ENCODE peak calls at places on chromosomes 5 and 9, in seven cellular contexts. K is small intestine; H is HFF-Myc; Y is astrocyte of the spinal cord; N is CD4-positive, alpha-beta memory T cell; D is fibroblast of lung; M is OCI-LY7. T is an unnamed sample.

GRCh38 chr5:143241892-143242291 is 161.6 kb downstream of the NR3C1 start:
- DNase-seq in K (peak), H (no peak), Y (no peak), N (no peak), D (peak), M (no peak), T (no peak)

GRCh38 chr9:128122809-128123175 is 4.7 kb downstream of the PTGES2 start:
- DNase-seq in K (no peak), H (no peak), Y (no peak), N (no peak), D (no peak), M (no peak), T (no peak)

GRCh38 chr5:98518754-98519153 is 254.7 kb upstream of the RGMB start:
- DNase-seq in K (peak), H (no peak), Y (no peak), N (no peak), D (no peak), M (no peak), T (no peak)

GRCh38 chr5:109714592-109714991 is 24.9 kb downstream of the MAN2A1 start:
- DNase-seq in K (no peak), H (no peak), Y (no peak), N (no peak), D (no peak), M (no peak), T (no peak)

GRCh38 chr5:145681686-145682085 is 153.5 kb downstream of the PRELID2 start:
- DNase-seq in K (peak), H (peak), Y (peak), N (no peak), D (peak), M (peak), T (peak)

GRCh38 chr9:13992136-13992798 is 321.7 kb downstream of the NFIB start:
- DNase-seq in K (no peak), H (no peak), Y (peak), N (no peak), D (no peak), M (no peak), T (no peak)

GRCh38 chr9:134620751-134621557 is 20.6 kb upstream of the COL5A1 start:
- DNase-seq in K (no peak), H (no peak), Y (no peak), N (no peak), D (no peak), M (no peak), T (no peak)

GRCh38 chr5:97425511-97425910 is 242.5 kb upstream of the RIOK2 start:
- DNase-seq in K (no peak), H (no peak), Y (no peak), N (no peak), D (peak), M (no peak), T (peak)

GRCh38 chr5:143671644-143672569 is 140.1 kb upstream of the HMHB1 start:
- DNase-seq in K (no peak), H (no peak), Y (no peak), N (no peak), D (no peak), M (no peak), T (no peak)

GRCh38 chr9:15299374-15299939 is 7.6 kb downstream of the TTC39B start:
- DNase-seq in K (peak), H (no peak), Y (no peak), N (peak), D (no peak), M (peak), T (no peak)

GRCh38 chr5:52988335-52989024 is 672 bp upstream of the ITGA2 start:
- DNase-seq in K (peak), H (no peak), Y (no peak), N (peak), D (no peak), M (no peak), T (peak)

GRCh38 chr5:177440211-177440989 is 6.2 kb upstream of the PRR7 start:
- DNase-seq in K (no peak), H (no peak), Y (no peak), N (peak), D (no peak), M (no peak), T (no peak)

GRCh38 chr9:132023409-132024180 is 56.1 kb downstream of the MED27 start:
- DNase-seq in K (peak), H (no peak), Y (no peak), N (no peak), D (no peak), M (no peak), T (no peak)

GRCh38 chr9:104144336-104144735 is 50.2 kb downstream of the SMC2 start:
- DNase-seq in K (no peak), H (no peak), Y (peak), N (no peak), D (peak), M (no peak), T (no peak)

GRCh38 chr9:127142931-127143464 is 20.6 kb upstream of the ANGPTL2 start:
- DNase-seq in K (no peak), H (no peak), Y (no peak), N (no peak), D (no peak), M (no peak), T (no peak)

GRCh38 chr5:52989781-52990530 is 804 bp downstream of the ITGA2 start:
- DNase-seq in K (peak), H (no peak), Y (peak), N (peak), D (peak), M (no peak), T (peak)

GRCh38 chr9:22722492-22722891 is 275.9 kb downstream of the DMRTA1 start:
- DNase-seq in K (no peak), H (no peak), Y (no peak), N (no peak), D (peak), M (no peak), T (peak)

GRCh38 chr9:109411818-109412352 is 86.2 kb downstream of the PTPN3 start:
- DNase-seq in K (no peak), H (peak), Y (peak), N (no peak), D (peak), M (peak), T (peak)

GRCh38 chr5:134289509-134290113 is 63.7 kb upstream of the PPP2CA start:
- DNase-seq in K (peak), H (peak), Y (peak), N (peak), D (peak), M (peak), T (peak)

GRCh38 chr9:126630458-126631237 is 16.9 kb downstream of the LMX1B start:
- DNase-seq in K (no peak), H (no peak), Y (no peak), N (no peak), D (no peak), M (no peak), T (no peak)

GRCh38 chr5:74015716-74016115 is 389.7 kb downstream of the ARHGEF28 start:
- DNase-seq in K (no peak), H (no peak), Y (no peak), N (no peak), D (peak), M (no peak), T (no peak)
- H3K4me3 ChIP-seq in K (no peak), H (no peak), Y (no peak), N (no peak), D (no peak), M (no peak), T (no peak)

GRCh38 chr9:130857864-130858730 is 23.0 kb downstream of the ABL1 start:
- DNase-seq in K (no peak), H (no peak), Y (peak), N (no peak), D (peak), M (no peak), T (no peak)
- H3K4me3 ChIP-seq in K (no peak), H (no peak), Y (no peak), N (no peak), D (no peak), M (no peak), T (no peak)

GRCh38 chr9:70601000-70601929 is 186.8 kb upstream of the KLF9 start:
- DNase-seq in K (peak), H (peak), Y (peak), N (no peak), D (peak), M (no peak), T (no peak)
- H3K4me3 ChIP-seq in K (no peak), H (peak), Y (peak), N (no peak), D (peak), M (no peak), T (no peak)

GRCh38 chr5:42992035-42992570 is 48.0 kb downstream of the ANXA2R start:
- DNase-seq in K (peak), H (no peak), Y (peak), N (peak), D (peak), M (no peak), T (peak)

GRCh38 chr5:42995152-42995751 is 44.9 kb downstream of the ANXA2R start:
- DNase-seq in K (no peak), H (no peak), Y (no peak), N (no peak), D (peak), M (no peak), T (no peak)

GRCh38 chr5:42994285-42995151 is 45.6 kb downstream of the ANXA2R start:
- DNase-seq in K (peak), H (peak), Y (peak), N (peak), D (peak), M (peak), T (peak)

GRCh38 chr5:42991477-42992034 is 48.6 kb downstream of the ANXA2R start:
- DNase-seq in K (no peak), H (no peak), Y (no peak), N (no peak), D (peak), M (no peak), T (peak)

DNA sequence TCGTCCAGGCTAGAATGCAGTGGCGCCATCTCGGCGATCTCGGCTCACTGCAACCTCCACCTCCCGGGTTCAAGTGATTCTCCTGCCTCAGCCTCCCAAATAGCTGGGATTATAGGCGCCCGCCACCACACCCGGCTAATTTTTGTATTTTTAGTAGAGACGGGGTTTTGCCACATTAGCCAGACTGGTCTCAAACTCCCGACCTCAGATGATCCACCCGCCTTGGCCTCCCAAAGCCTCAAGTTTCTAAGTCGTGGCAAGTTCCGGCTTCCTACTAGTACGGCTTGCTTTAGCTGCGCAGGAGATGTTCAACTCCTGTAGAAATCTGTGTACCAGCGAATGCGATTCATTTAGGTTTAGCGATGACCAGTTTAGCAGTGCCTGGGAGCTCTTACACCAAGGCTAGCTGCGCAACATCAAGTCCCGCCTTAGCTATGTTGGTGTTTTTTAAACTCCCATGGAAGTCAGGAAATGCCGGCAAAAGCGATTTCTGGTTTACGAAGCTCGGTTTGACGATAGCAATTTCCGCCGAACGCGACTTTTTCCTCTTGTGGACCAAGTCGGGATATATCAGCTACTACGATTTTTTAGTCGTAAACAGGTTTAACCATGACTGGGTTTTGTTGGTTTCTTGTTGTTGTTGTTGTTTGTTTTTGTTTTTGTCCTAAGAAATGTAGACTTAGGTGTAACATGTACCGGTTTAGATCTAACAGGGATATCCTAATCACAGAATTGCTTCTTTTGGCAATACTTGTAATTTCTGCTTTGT is 46.4 kb downstream of the ANXA2R start:
- DNase-seq in K (peak), H (no peak), Y (peak), N (peak), D (peak), M (peak), T (no peak)
- H3K4me3 ChIP-seq in K (peak), H (peak), Y (peak), N (peak), D (peak), M (peak), T (peak)

DNA sequence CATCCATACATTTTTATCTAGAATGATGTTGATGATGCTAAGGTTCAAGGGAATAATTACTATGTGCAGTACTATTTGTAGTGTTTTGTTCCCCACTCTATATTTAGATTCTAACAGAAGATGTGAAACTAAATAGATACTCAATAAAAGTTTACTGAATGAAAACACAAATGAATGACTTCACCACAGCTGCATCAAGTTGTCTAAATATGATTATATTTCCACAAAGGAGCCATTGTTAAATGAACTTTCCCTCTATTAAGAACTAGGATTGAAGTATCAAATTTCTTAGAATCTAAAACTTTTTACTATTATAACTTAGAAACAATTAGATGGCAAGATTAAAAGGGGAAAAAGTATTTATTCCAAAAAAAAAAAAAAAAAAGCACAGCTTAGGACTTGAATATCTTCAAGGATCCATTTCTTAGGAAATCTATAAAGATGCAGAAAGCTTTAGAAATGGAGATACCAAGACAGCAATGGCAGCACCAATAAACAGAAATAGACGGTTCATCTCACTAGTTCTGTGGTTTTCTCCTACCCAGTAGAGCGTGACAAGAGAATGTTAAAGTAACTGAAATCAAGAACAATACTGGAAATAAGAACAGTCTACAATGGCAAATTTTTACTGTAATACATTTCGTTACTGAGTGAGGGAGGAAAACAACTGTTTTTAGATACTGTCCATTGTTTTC is 347.6 kb downstream of the EBF1 start:
- DNase-seq in K (no peak), H (no peak), Y (no peak), N (no peak), D (no peak), M (peak), T (no peak)
- H3K4me3 ChIP-seq in K (no peak), H (no peak), Y (no peak), N (no peak), D (no peak), M (peak), T (no peak)

GRCh38 chr9:69397384-69398214 is 72.6 kb downstream of the ENTREP1 start:
- DNase-seq in K (no peak), H (no peak), Y (no peak), N (no peak), D (peak), M (no peak), T (no peak)
- H3K4me3 ChIP-seq in K (no peak), H (no peak), Y (no peak), N (no peak), D (no peak), M (no peak), T (no peak)

GRCh38 chr9:121499427-121500164 is at the start of gene GGTA1:
- DNase-seq in K (peak), H (no peak), Y (peak), N (no peak), D (peak), M (no peak), T (peak)

GRCh38 chr9:121499177-121499426 is 542 bp downstream of the GGTA1 start:
- DNase-seq in K (no peak), H (no peak), Y (no peak), N (no peak), D (no peak), M (no peak), T (no peak)

GRCh38 chr9:121498487-121499176 is 1.0 kb downstream of the GGTA1 start:
- DNase-seq in K (no peak), H (no peak), Y (peak), N (no peak), D (peak), M (peak), T (peak)

GRCh38 chr9:121498150-121498486 is 1.5 kb downstream of the GGTA1 start:
- DNase-seq in K (peak), H (peak), Y (peak), N (peak), D (peak), M (peak), T (peak)

DNA sequence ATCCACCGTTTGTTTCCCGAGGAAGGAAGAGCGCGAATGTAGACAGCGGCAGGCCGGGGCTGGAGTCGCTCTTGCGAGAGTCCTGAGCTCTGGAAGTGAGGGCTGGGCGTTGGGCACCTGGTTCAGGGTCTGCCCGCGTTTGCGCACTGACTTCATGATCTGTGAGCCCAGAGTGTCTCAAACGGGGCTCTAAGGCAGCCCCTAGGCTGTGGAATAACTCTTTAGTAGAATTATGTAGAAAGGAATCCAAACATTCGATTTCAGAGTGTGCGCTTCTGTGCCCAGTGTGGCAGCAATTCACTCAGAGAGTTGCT is 478 bp upstream of the GGTA1 start:
- DNase-seq in K (no peak), H (no peak), Y (no peak), N (no peak), D (no peak), M (no peak), T (peak)
- H3K4me3 ChIP-seq in K (no peak), H (peak), Y (peak), N (no peak), D (peak), M (no peak), T (peak)

T was measured in GM23338.